ENCODE peak calls at places on chromosomes 13 and 19, in six cellular contexts. I is mesendoderm, A is psoas muscle, D is NCI-H1417 treated with DMSO at 0.1 percent for 48 hours, K is activated gamma-delta T cell, H is RWPE1. U is an unnamed sample.

GRCh38 chr13:73259061-73259908 is 200.5 kb downstream of the KLF5 start:
- DNase-seq in I (peak), A (no peak), D (no peak), K (no peak), H (no peak), U (no peak)

GRCh38 chr19:18651300-18651699 is 14.5 kb downstream of the KLHL26 start:
- DNase-seq in I (no peak), A (no peak), D (no peak), K (no peak), H (no peak), U (no peak)

GRCh38 chr19:28288850-28289249 is 924.1 kb downstream of the UQCRFS1 start:
- DNase-seq in I (no peak), A (no peak), D (no peak), K (no peak), H (no peak), U (no peak)

GRCh38 chr19:38831142-38831605 is 420 bp downstream of the ECH1 start:
- DNase-seq in I (peak), A (peak), D (no peak), K (no peak), H (peak), U (peak)

GRCh38 chr19:40754611-40755247 is 3.7 kb downstream of the SNRPA start:
- DNase-seq in I (no peak), A (no peak), D (no peak), K (no peak), H (no peak), U (no peak)

GRCh38 chr13:112626124-112626523 is 38.2 kb upstream of the TUBGCP3 start:
- DNase-seq in I (no peak), A (no peak), D (no peak), K (no peak), H (no peak), U (no peak)

GRCh38 chr19:54165222-54165621 is 5.7 kb upstream of the LENG1 start:
- DNase-seq in I (no peak), A (no peak), D (no peak), K (no peak), H (no peak), U (no peak)

GRCh38 chr13:93183302-93183701 is 43.3 kb upstream of the GPC6 start:
- DNase-seq in I (peak), A (no peak), D (no peak), K (no peak), H (no peak), U (peak)

GRCh38 chr19:42274065-42274682 is 5.1 kb downstream of the CIC start:
- DNase-seq in I (no peak), A (no peak), D (no peak), K (no peak), H (no peak), U (no peak)

GRCh38 chr13:114230117-114230516 is 4.6 kb upstream of the CDC16 start:
- DNase-seq in I (peak), A (no peak), D (no peak), K (no peak), H (no peak), U (no peak)

GRCh38 chr13:97030705-97031452 is 36.6 kb upstream of the OXGR1 start:
- DNase-seq in I (peak), A (no peak), D (peak), K (no peak), H (peak), U (peak)

GRCh38 chr13:109256866-109257760 is 529.3 kb downstream of the IRS2 start:
- DNase-seq in I (peak), A (no peak), D (no peak), K (no peak), H (peak), U (no peak)

GRCh38 chr13:74633734-74634133 is 499.5 kb upstream of the KLF12 start:
- DNase-seq in I (no peak), A (no peak), D (no peak), K (no peak), H (no peak), U (no peak)

GRCh38 chr19:50358483-50359431 is 6.7 kb downstream of the NAPSA start:
- DNase-seq in I (no peak), A (peak), D (peak), K (peak), H (peak), U (no peak)

GRCh38 chr13:80744147-80744914 is 403.4 kb upstream of the SPRY2 start:
- DNase-seq in I (no peak), A (no peak), D (no peak), K (no peak), H (no peak), U (no peak)

GRCh38 chr13:98155475-98156111 is 12.7 kb downstream of the FARP1 start:
- DNase-seq in I (no peak), A (no peak), D (no peak), K (no peak), H (no peak), U (no peak)

GRCh38 chr19:12581100-12581499 is 29.5 kb downstream of the ZNF490 start:
- DNase-seq in I (peak), A (no peak), D (no peak), K (no peak), H (no peak), U (no peak)

GRCh38 chr19:51807111-51807701 is 12.2 kb downstream of the FPR3 start:
- DNase-seq in I (peak), A (no peak), D (no peak), K (no peak), H (no peak), U (no peak)

GRCh38 chr19:55173717-55174409 is 6.2 kb downstream of the SYT5 start:
- DNase-seq in I (peak), A (no peak), D (no peak), K (no peak), H (peak), U (peak)

GRCh38 chr19:8310342-8311055 is 2.3 kb upstream of the CD320 start:
- DNase-seq in I (no peak), A (peak), D (no peak), K (no peak), H (no peak), U (no peak)

U was measured in NCI-H82.